ENCODE peak calls at places on chromosomes 4 and X, in ten cellular contexts. One of them, this sample, is unnamed.

GRCh38 chrX:55488268-55488558 is 1.4 kb downstream of the USP51 start:
- DNase-seq in transverse colon: no peak
- DNase-seq in GM23338: peak
- DNase-seq in foreskin fibroblast: no peak
- DNase-seq in nephron progenitor cell: no peak
- DNase-seq in EH: no peak
- DNase-seq in Daoy: no peak
- DNase-seq in HCT116: no peak
- DNase-seq in T-helper 1 cell: no peak
- DNase-seq in BE2C: no peak
- DNase-seq in this sample: peak

GRCh38 chr4:181528570-181529184 is 714.5 kb upstream of the TENM3 start:
- DNase-seq in transverse colon: peak
- DNase-seq in EH: peak
- DNase-seq in BE2C: peak
- DNase-seq in Daoy: peak
- DNase-seq in T-helper 1 cell: no peak
- DNase-seq in GM23338: peak
- DNase-seq in foreskin fibroblast: no peak
- DNase-seq in nephron progenitor cell: peak
- DNase-seq in HCT116: peak
- DNase-seq in this sample: peak

GRCh38 chr4:83150563-83151330 is 36.2 kb upstream of the PLAC8 start:
- DNase-seq in foreskin fibroblast: no peak
- DNase-seq in nephron progenitor cell: no peak
- DNase-seq in Daoy: peak
- DNase-seq in HCT116: no peak
- DNase-seq in BE2C: no peak
- DNase-seq in EH: peak
- DNase-seq in transverse colon: no peak
- DNase-seq in T-helper 1 cell: no peak
- DNase-seq in GM23338: no peak
- DNase-seq in this sample: no peak

GRCh38 chr4:74370912-74371311 is 6.0 kb downstream of the EREG start:
- DNase-seq in BE2C: peak
- DNase-seq in nephron progenitor cell: peak
- DNase-seq in EH: peak
- DNase-seq in T-helper 1 cell: no peak
- DNase-seq in foreskin fibroblast: peak
- DNase-seq in transverse colon: peak
- DNase-seq in Daoy: peak
- DNase-seq in HCT116: peak
- DNase-seq in GM23338: peak
- DNase-seq in this sample: no peak

GRCh38 chr4:99028187-99028586 is 32.7 kb downstream of the METAP1 start:
- DNase-seq in HCT116: no peak
- DNase-seq in EH: peak
- DNase-seq in transverse colon: no peak
- DNase-seq in nephron progenitor cell: no peak
- DNase-seq in GM23338: no peak
- DNase-seq in foreskin fibroblast: peak
- DNase-seq in Daoy: no peak
- DNase-seq in T-helper 1 cell: no peak
- DNase-seq in BE2C: no peak
- DNase-seq in this sample: no peak

GRCh38 chr4:162038112-162038511 is 125.7 kb downstream of the FSTL5 start:
- DNase-seq in HCT116: no peak
- DNase-seq in EH: no peak
- DNase-seq in transverse colon: no peak
- DNase-seq in foreskin fibroblast: no peak
- DNase-seq in GM23338: no peak
- DNase-seq in Daoy: no peak
- DNase-seq in nephron progenitor cell: no peak
- DNase-seq in T-helper 1 cell: no peak
- DNase-seq in BE2C: no peak
- DNase-seq in this sample: no peak

GRCh38 chr4:122758033-122758432 is 25.5 kb downstream of the BBS12 start:
- DNase-seq in T-helper 1 cell: no peak
- DNase-seq in HCT116: peak
- DNase-seq in EH: peak
- DNase-seq in transverse colon: peak
- DNase-seq in Daoy: no peak
- DNase-seq in BE2C: no peak
- DNase-seq in nephron progenitor cell: no peak
- DNase-seq in GM23338: peak
- DNase-seq in foreskin fibroblast: peak
- DNase-seq in this sample: no peak

GRCh38 chr4:129446074-129446473 is 350.1 kb downstream of the C4orf33 start:
- DNase-seq in HCT116: peak
- DNase-seq in nephron progenitor cell: no peak
- DNase-seq in Daoy: no peak
- DNase-seq in T-helper 1 cell: no peak
- DNase-seq in transverse colon: no peak
- DNase-seq in EH: no peak
- DNase-seq in GM23338: peak
- DNase-seq in BE2C: peak
- DNase-seq in foreskin fibroblast: no peak
- DNase-seq in this sample: no peak

GRCh38 chrX:125673758-125674157 is 354.1 kb downstream of the TEX13C start:
- DNase-seq in BE2C: no peak
- DNase-seq in nephron progenitor cell: no peak
- DNase-seq in foreskin fibroblast: no peak
- DNase-seq in EH: no peak
- DNase-seq in HCT116: no peak
- DNase-seq in GM23338: no peak
- DNase-seq in transverse colon: no peak
- DNase-seq in Daoy: no peak
- DNase-seq in T-helper 1 cell: no peak
- DNase-seq in this sample: no peak

GRCh38 chrX:105865709-105866108 is 43.4 kb downstream of the NRK start:
- DNase-seq in Daoy: no peak
- DNase-seq in EH: no peak
- DNase-seq in transverse colon: no peak
- DNase-seq in BE2C: no peak
- DNase-seq in GM23338: no peak
- DNase-seq in nephron progenitor cell: no peak
- DNase-seq in HCT116: no peak
- DNase-seq in foreskin fibroblast: no peak
- DNase-seq in T-helper 1 cell: no peak
- DNase-seq in this sample: no peak

GRCh38 chrX:154380153-154380552 is 1.1 kb downstream of the EMD start:
- DNase-seq in BE2C: no peak
- DNase-seq in Daoy: no peak
- DNase-seq in EH: no peak
- DNase-seq in GM23338: no peak
- DNase-seq in HCT116: no peak
- DNase-seq in foreskin fibroblast: no peak
- DNase-seq in T-helper 1 cell: no peak
- DNase-seq in transverse colon: no peak
- DNase-seq in nephron progenitor cell: no peak
- DNase-seq in this sample: no peak

GRCh38 chrX:70826715-70827114 is 81.8 kb downstream of the TEX11 start:
- DNase-seq in foreskin fibroblast: no peak
- DNase-seq in HCT116: no peak
- DNase-seq in BE2C: no peak
- DNase-seq in T-helper 1 cell: no peak
- DNase-seq in EH: peak
- DNase-seq in Daoy: peak
- DNase-seq in transverse colon: no peak
- DNase-seq in GM23338: no peak
- DNase-seq in nephron progenitor cell: no peak
- DNase-seq in this sample: peak

GRCh38 chr4:150381671-150382427 is 200.1 kb upstream of the MAB21L2 start:
- DNase-seq in EH: peak
- DNase-seq in transverse colon: no peak
- DNase-seq in Daoy: no peak
- DNase-seq in nephron progenitor cell: no peak
- DNase-seq in GM23338: peak
- DNase-seq in T-helper 1 cell: no peak
- DNase-seq in BE2C: no peak
- DNase-seq in HCT116: no peak
- DNase-seq in foreskin fibroblast: peak
- DNase-seq in this sample: no peak

GRCh38 chr4:3519468-3520264 is 12.6 kb downstream of the LRPAP1 start:
- DNase-seq in GM23338: no peak
- DNase-seq in T-helper 1 cell: peak
- DNase-seq in Daoy: no peak
- DNase-seq in HCT116: no peak
- DNase-seq in BE2C: no peak
- DNase-seq in transverse colon: peak
- DNase-seq in nephron progenitor cell: no peak
- DNase-seq in EH: no peak
- DNase-seq in foreskin fibroblast: no peak
- DNase-seq in this sample: no peak

GRCh38 chr4:96874657-96875056 is 1034.8 kb downstream of the PDHA2 start:
- DNase-seq in foreskin fibroblast: no peak
- DNase-seq in HCT116: no peak
- DNase-seq in transverse colon: no peak
- DNase-seq in nephron progenitor cell: no peak
- DNase-seq in EH: no peak
- DNase-seq in T-helper 1 cell: no peak
- DNase-seq in GM23338: peak
- DNase-seq in Daoy: no peak
- DNase-seq in BE2C: no peak
- DNase-seq in this sample: no peak

GRCh38 chr4:83548151-83548905 is 12.4 kb downstream of the GPAT3 start:
- DNase-seq in Daoy: peak
- DNase-seq in HCT116: peak
- DNase-seq in T-helper 1 cell: no peak
- DNase-seq in BE2C: peak
- DNase-seq in nephron progenitor cell: no peak
- DNase-seq in foreskin fibroblast: peak
- DNase-seq in EH: peak
- DNase-seq in transverse colon: peak
- DNase-seq in GM23338: peak
- DNase-seq in this sample: peak

GRCh38 chr4:138182838-138183426 is 59.2 kb downstream of the SLC7A11 start:
- DNase-seq in HCT116: peak
- DNase-seq in Daoy: peak
- DNase-seq in nephron progenitor cell: peak
- DNase-seq in foreskin fibroblast: peak
- DNase-seq in transverse colon: no peak
- DNase-seq in GM23338: peak
- DNase-seq in EH: peak
- DNase-seq in BE2C: peak
- DNase-seq in T-helper 1 cell: no peak
- DNase-seq in this sample: no peak

GRCh38 chrX:11509786-11510185 is 155.9 kb downstream of the ARHGAP6 start:
- DNase-seq in foreskin fibroblast: peak
- DNase-seq in GM23338: no peak
- DNase-seq in BE2C: no peak
- DNase-seq in EH: peak
- DNase-seq in T-helper 1 cell: no peak
- DNase-seq in nephron progenitor cell: no peak
- DNase-seq in transverse colon: no peak
- DNase-seq in HCT116: no peak
- DNase-seq in Daoy: no peak
- DNase-seq in this sample: no peak

GRCh38 chr4:121189811-121190210 is 25.7 kb upstream of the TNIP3 start:
- DNase-seq in foreskin fibroblast: no peak
- DNase-seq in Daoy: no peak
- DNase-seq in HCT116: no peak
- DNase-seq in EH: no peak
- DNase-seq in BE2C: no peak
- DNase-seq in GM23338: no peak
- DNase-seq in transverse colon: peak
- DNase-seq in T-helper 1 cell: peak
- DNase-seq in nephron progenitor cell: no peak
- DNase-seq in this sample: no peak

GRCh38 chr4:186829740-186830449 is 106.2 kb upstream of the FAT1 start:
- DNase-seq in nephron progenitor cell: no peak
- DNase-seq in T-helper 1 cell: no peak
- DNase-seq in BE2C: no peak
- DNase-seq in transverse colon: no peak
- DNase-seq in GM23338: no peak
- DNase-seq in HCT116: peak
- DNase-seq in foreskin fibroblast: no peak
- DNase-seq in Daoy: peak
- DNase-seq in EH: peak
- DNase-seq in this sample: no peak

GRCh38 chrX:122046815-122047214 is 999.4 kb downstream of the GLUD2 start:
- DNase-seq in foreskin fibroblast: no peak
- DNase-seq in T-helper 1 cell: no peak
- DNase-seq in nephron progenitor cell: no peak
- DNase-seq in transverse colon: no peak
- DNase-seq in Daoy: no peak
- DNase-seq in EH: peak
- DNase-seq in HCT116: no peak
- DNase-seq in BE2C: no peak
- DNase-seq in GM23338: no peak
- DNase-seq in this sample: no peak

GRCh38 chrX:17829526-17829925 is 31.6 kb downstream of the RAI2 start:
- DNase-seq in foreskin fibroblast: no peak
- DNase-seq in transverse colon: no peak
- DNase-seq in T-helper 1 cell: no peak
- DNase-seq in BE2C: no peak
- DNase-seq in EH: no peak
- DNase-seq in Daoy: no peak
- DNase-seq in GM23338: no peak
- DNase-seq in HCT116: no peak
- DNase-seq in nephron progenitor cell: no peak
- DNase-seq in this sample: no peak

GRCh38 chr4:10090467-10091250 is 25.9 kb downstream of the WDR1 start:
- DNase-seq in BE2C: no peak
- DNase-seq in nephron progenitor cell: no peak
- DNase-seq in Daoy: no peak
- DNase-seq in foreskin fibroblast: no peak
- DNase-seq in T-helper 1 cell: no peak
- DNase-seq in EH: no peak
- DNase-seq in transverse colon: no peak
- DNase-seq in HCT116: no peak
- DNase-seq in GM23338: no peak
- DNase-seq in this sample: no peak

GRCh38 chr4:1205641-1206298 is 33.4 kb upstream of the SPON2 start:
- DNase-seq in HCT116: no peak
- DNase-seq in EH: no peak
- DNase-seq in foreskin fibroblast: no peak
- DNase-seq in BE2C: peak
- DNase-seq in Daoy: no peak
- DNase-seq in T-helper 1 cell: no peak
- DNase-seq in GM23338: peak
- DNase-seq in nephron progenitor cell: no peak
- DNase-seq in transverse colon: peak
- DNase-seq in this sample: no peak

GRCh38 chr4:116705466-116705865 is 379.9 kb downstream of the TRAM1L1 start:
- DNase-seq in BE2C: no peak
- DNase-seq in foreskin fibroblast: no peak
- DNase-seq in transverse colon: no peak
- DNase-seq in HCT116: no peak
- DNase-seq in nephron progenitor cell: no peak
- DNase-seq in EH: no peak
- DNase-seq in T-helper 1 cell: no peak
- DNase-seq in Daoy: peak
- DNase-seq in GM23338: no peak
- DNase-seq in this sample: no peak

GRCh38 chrX:104351173-104351769 is 96.5 kb upstream of the ESX1 start:
- DNase-seq in BE2C: no peak
- DNase-seq in EH: peak
- DNase-seq in T-helper 1 cell: no peak
- DNase-seq in transverse colon: no peak
- DNase-seq in Daoy: peak
- DNase-seq in GM23338: no peak
- DNase-seq in nephron progenitor cell: no peak
- DNase-seq in HCT116: peak
- DNase-seq in foreskin fibroblast: peak
- DNase-seq in this sample: no peak

GRCh38 chr4:52915131-52915645 is 53.1 kb downstream of the RASL11B start:
- DNase-seq in HCT116: no peak
- DNase-seq in transverse colon: no peak
- DNase-seq in nephron progenitor cell: no peak
- DNase-seq in BE2C: no peak
- DNase-seq in T-helper 1 cell: no peak
- DNase-seq in EH: no peak
- DNase-seq in foreskin fibroblast: no peak
- DNase-seq in Daoy: no peak
- DNase-seq in GM23338: no peak
- DNase-seq in this sample: no peak